ENCODE peak calls at places on chromosomes 11 and 22, in seven cellular contexts. O, G, W, N, H, T and B are unnamed samples.

GRCh38 chr22:27668828-27669797 is 132.4 kb downstream of the MN1 start:
- DNase-seq in N (no peak), W (peak), H (no peak), G (peak), T (no peak), O (no peak), B (peak)

GRCh38 chr22:38490915-38491314 is 15.2 kb downstream of the DDX17 start:
- DNase-seq in H (no peak), T (no peak), N (no peak), O (no peak), W (no peak), G (no peak), B (no peak)

GRCh38 chr11:12599408-12600143 is 74.6 kb upstream of the TEAD1 start:
- DNase-seq in H (peak), G (peak), O (peak), W (peak), N (no peak), T (peak), B (no peak)

GRCh38 chr11:72585762-72586590 is 88.2 kb downstream of the PDE2A start:
- DNase-seq in G (peak), O (peak), W (peak), T (peak), N (no peak), H (peak), B (no peak)

GRCh38 chr22:45006873-45007246 is 2.9 kb downstream of the PHF21B start:
- DNase-seq in W (peak), N (no peak), T (peak), H (no peak), O (no peak), G (no peak), B (no peak)

GRCh38 chr11:72762641-72763304 is 10.6 kb upstream of the ARAP1 start:
- DNase-seq in O (no peak), G (no peak), W (no peak), T (no peak), H (no peak), N (no peak), B (no peak)

GRCh38 chr11:116276051-116277044 is 496.4 kb downstream of the BUD13 start:
- DNase-seq in N (no peak), O (peak), G (peak), T (peak), H (peak), W (peak), B (peak)

GRCh38 chr11:77522215-77522614 is 48.3 kb upstream of the PAK1 start:
- DNase-seq in G (no peak), O (no peak), H (no peak), N (no peak), T (no peak), W (no peak), B (no peak)

GRCh38 chr11:116485425-116485824 is 287.4 kb downstream of the BUD13 start:
- DNase-seq in G (no peak), H (no peak), O (no peak), T (no peak), W (no peak), N (no peak), B (no peak)

GRCh38 chr11:65852508-65853248 is 5.3 kb downstream of the CFL1 start:
- DNase-seq in H (no peak), O (no peak), G (no peak), W (no peak), N (no peak), T (no peak), B (peak)

GRCh38 chr11:18313985-18314763 is 7.8 kb downstream of the HPS5 start:
- DNase-seq in N (no peak), T (no peak), W (peak), G (no peak), O (no peak), H (no peak), B (no peak)

GRCh38 chr22:24244144-24244787 is 616 bp downstream of the GGT5 start:
- DNase-seq in G (no peak), O (no peak), W (peak), T (no peak), H (no peak), N (no peak), B (no peak)

GRCh38 chr11:33722579-33723234 is 13.5 kb downstream of the CD59 start:
- DNase-seq in H (no peak), T (no peak), W (no peak), N (no peak), G (no peak), O (no peak), B (no peak)

GRCh38 chr11:32312865-32313403 is 122.4 kb downstream of the WT1 start:
- DNase-seq in T (peak), N (no peak), G (peak), W (peak), O (peak), H (no peak), B (no peak)

GRCh38 chr11:47099213-47099917 is 77.3 kb downstream of the ARFGAP2 start:
- DNase-seq in H (no peak), G (no peak), W (no peak), N (no peak), T (no peak), O (no peak), B (no peak)

GRCh38 chr22:30241576-30242371 is 4.8 kb downstream of the LIF start:
- DNase-seq in H (no peak), W (no peak), O (no peak), G (no peak), N (no peak), T (no peak), B (no peak)

GRCh38 chr22:48838376-48838775 is 989.3 kb downstream of the BRD1 start:
- DNase-seq in T (no peak), N (no peak), G (no peak), O (no peak), W (no peak), H (no peak), B (no peak)

GRCh38 chr11:17439316-17439782 is 37.3 kb downstream of the ABCC8 start:
- DNase-seq in W (peak), O (no peak), N (no peak), T (no peak), G (no peak), H (no peak), B (no peak)

GRCh38 chr11:101817536-101817935 is 97.3 kb upstream of the CEP126 start:
- DNase-seq in O (no peak), N (no peak), H (no peak), G (no peak), W (no peak), T (no peak), B (no peak)

GRCh38 chr22:39559456-39560105 is 11.0 kb upstream of the CACNA1I start:
- DNase-seq in O (no peak), H (no peak), T (no peak), G (no peak), W (peak), N (no peak), B (no peak)

GRCh38 chr11:130840683-130841082 is 75.6 kb downstream of the SNX19 start:
- DNase-seq in H (no peak), T (no peak), N (no peak), G (no peak), O (no peak), W (no peak), B (no peak)

GRCh38 chr11:118001494-118001971 is 15.3 kb downstream of the IL10RA start:
- DNase-seq in T (no peak), G (no peak), H (no peak), N (peak), W (no peak), O (no peak), B (no peak)

GRCh38 chr11:108672113-108672512 is 7.2 kb downstream of the DDX10 start:
- DNase-seq in H (no peak), T (peak), O (no peak), N (no peak), W (peak), G (no peak), B (no peak)

GRCh38 chr11:15288801-15289342 is 174.1 kb downstream of the INSC start:
- DNase-seq in T (no peak), H (no peak), O (no peak), W (no peak), G (no peak), N (no peak), B (no peak)

GRCh38 chr11:124602751-124603150 is 8.5 kb upstream of the PANX3 start:
- DNase-seq in W (no peak), N (no peak), O (no peak), T (no peak), G (no peak), H (no peak), B (no peak)

GRCh38 chr22:28245579-28246224 is 326.6 kb upstream of the PITPNB start:
- DNase-seq in H (no peak), N (no peak), O (no peak), G (no peak), T (no peak), W (no peak), B (no peak)